ENCODE peak calls at places on chromosomes 12 and 14, in seven cellular contexts. One of them, this sample, is unnamed.

GRCh38 chr14:90140298-90140955 is 78.6 kb downstream of the KCNK13 start:
- DNase-seq in GM12892: no peak
- DNase-seq in K562: no peak
- DNase-seq in H1: no peak
- DNase-seq in HepG2: no peak
- DNase-seq in GM12878: no peak
- DNase-seq in GM12891: no peak
- DNase-seq in this sample: no peak

GRCh38 chr12:112190626-112191025 is 65.3 kb downstream of the TRAFD1 start:
- DNase-seq in GM12891: no peak
- DNase-seq in K562: no peak
- DNase-seq in GM12878: no peak
- DNase-seq in GM12892: no peak
- DNase-seq in H1: no peak
- DNase-seq in HepG2: no peak
- DNase-seq in this sample: no peak

GRCh38 chr12:26113194-26113654 is 11.6 kb downstream of the BHLHE41 start:
- DNase-seq in GM12878: no peak
- DNase-seq in K562: no peak
- DNase-seq in GM12892: no peak
- DNase-seq in H1: no peak
- DNase-seq in HepG2: no peak
- DNase-seq in GM12891: no peak
- DNase-seq in this sample: no peak

GRCh38 chr12:110344657-110345056 is 58.9 kb downstream of the ANAPC7 start:
- DNase-seq in H1: no peak
- DNase-seq in HepG2: no peak
- DNase-seq in GM12878: no peak
- DNase-seq in GM12892: no peak
- DNase-seq in GM12891: no peak
- DNase-seq in K562: no peak
- DNase-seq in this sample: no peak

GRCh38 chr14:56359245-56359644 is 220.4 kb upstream of the TMEM260 start:
- DNase-seq in H1: no peak
- DNase-seq in GM12878: no peak
- DNase-seq in K562: no peak
- DNase-seq in HepG2: no peak
- DNase-seq in GM12891: no peak
- DNase-seq in GM12892: no peak
- DNase-seq in this sample: no peak

GRCh38 chr12:91825999-91826398 is 319.6 kb downstream of the BTG1 start:
- DNase-seq in HepG2: no peak
- DNase-seq in H1: no peak
- DNase-seq in GM12878: no peak
- DNase-seq in K562: no peak
- DNase-seq in GM12891: no peak
- DNase-seq in GM12892: no peak
- DNase-seq in this sample: no peak

GRCh38 chr12:67794151-67794550 is 145.6 kb downstream of the DYRK2 start:
- DNase-seq in HepG2: no peak
- DNase-seq in GM12878: no peak
- DNase-seq in H1: no peak
- DNase-seq in GM12892: no peak
- DNase-seq in K562: no peak
- DNase-seq in GM12891: no peak
- DNase-seq in this sample: no peak

GRCh38 chr14:70791971-70792370 is 17.3 kb downstream of the MAP3K9 start:
- DNase-seq in H1: no peak
- DNase-seq in GM12878: no peak
- DNase-seq in K562: no peak
- DNase-seq in HepG2: no peak
- DNase-seq in GM12892: no peak
- DNase-seq in GM12891: no peak
- DNase-seq in this sample: no peak

GRCh38 chr12:89236237-89236636 is 116.1 kb downstream of the DUSP6 start:
- DNase-seq in GM12892: no peak
- DNase-seq in GM12891: no peak
- DNase-seq in HepG2: no peak
- DNase-seq in K562: no peak
- DNase-seq in H1: no peak
- DNase-seq in GM12878: no peak
- DNase-seq in this sample: no peak

GRCh38 chr12:89238593-89238992 is 113.7 kb downstream of the DUSP6 start:
- DNase-seq in GM12878: no peak
- DNase-seq in K562: no peak
- DNase-seq in H1: no peak
- DNase-seq in HepG2: no peak
- DNase-seq in GM12892: no peak
- DNase-seq in GM12891: no peak
- DNase-seq in this sample: no peak

GRCh38 chr12:89235189-89235993 is 116.9 kb downstream of the DUSP6 start:
- DNase-seq in H1: no peak
- DNase-seq in HepG2: no peak
- DNase-seq in GM12892: no peak
- DNase-seq in GM12878: no peak
- DNase-seq in K562: no peak
- DNase-seq in GM12891: no peak
- DNase-seq in this sample: no peak

GRCh38 chr12:89237763-89238162 is 114.5 kb downstream of the DUSP6 start:
- DNase-seq in GM12878: no peak
- DNase-seq in H1: no peak
- DNase-seq in GM12892: no peak
- DNase-seq in GM12891: no peak
- DNase-seq in K562: no peak
- DNase-seq in HepG2: no peak
- DNase-seq in this sample: no peak

GRCh38 chr12:89236748-89237428 is 115.4 kb downstream of the DUSP6 start:
- DNase-seq in GM12878: no peak
- DNase-seq in GM12891: no peak
- DNase-seq in GM12892: no peak
- DNase-seq in H1: no peak
- DNase-seq in HepG2: no peak
- DNase-seq in K562: no peak
- DNase-seq in this sample: no peak
- TF ChIP-seq POLR2AphosphoS5 in GM12878: no peak
- TF ChIP-seq POLR2AphosphoS5 in GM12891: no peak
- TF ChIP-seq POLR2AphosphoS5 in GM12892: no peak
- TF ChIP-seq POLR2AphosphoS5 in H1: no peak
- TF ChIP-seq POLR2AphosphoS5 in HepG2: no peak
- TF ChIP-seq POLR2AphosphoS5 in K562: no peak
- TF ChIP-seq POLR2AphosphoS5 in this sample: no peak

GRCh38 chr12:39505562-39505961 is 62.6 kb upstream of the KIF21A start:
- DNase-seq in GM12878: no peak
- DNase-seq in H1: no peak
- DNase-seq in HepG2: no peak
- DNase-seq in GM12892: no peak
- DNase-seq in GM12891: no peak
- DNase-seq in K562: no peak
- DNase-seq in this sample: no peak
- TF ChIP-seq TAF1 in GM12878: no peak
- TF ChIP-seq TAF1 in H1: no peak
- TF ChIP-seq TAF1 in HepG2: no peak
- TF ChIP-seq TAF1 in GM12892: no peak
- TF ChIP-seq TAF1 in GM12891: no peak
- TF ChIP-seq TAF1 in K562: no peak
- TF ChIP-seq TAF1 in this sample: no peak

GRCh38 chr14:57498035-57498434 is 4.4 kb upstream of the CCDC198 start:
- DNase-seq in K562: no peak
- DNase-seq in H1: no peak
- DNase-seq in GM12891: no peak
- DNase-seq in GM12878: no peak
- DNase-seq in HepG2: no peak
- DNase-seq in GM12892: no peak
- DNase-seq in this sample: no peak
- TF ChIP-seq POLR2AphosphoS5 in K562: no peak
- TF ChIP-seq POLR2AphosphoS5 in H1: no peak
- TF ChIP-seq POLR2AphosphoS5 in GM12891: no peak
- TF ChIP-seq POLR2AphosphoS5 in GM12878: no peak
- TF ChIP-seq POLR2AphosphoS5 in HepG2: no peak
- TF ChIP-seq POLR2AphosphoS5 in GM12892: no peak
- TF ChIP-seq POLR2AphosphoS5 in this sample: no peak

GRCh38 chr12:65999564-66000280 is 130.8 kb downstream of the LLPH start:
- DNase-seq in GM12892: no peak
- DNase-seq in GM12878: no peak
- DNase-seq in GM12891: no peak
- DNase-seq in H1: no peak
- DNase-seq in HepG2: no peak
- DNase-seq in K562: no peak
- DNase-seq in this sample: no peak
- TF ChIP-seq TAF1 in GM12892: no peak
- TF ChIP-seq TAF1 in GM12878: no peak
- TF ChIP-seq TAF1 in GM12891: no peak
- TF ChIP-seq TAF1 in H1: no peak
- TF ChIP-seq TAF1 in HepG2: no peak
- TF ChIP-seq TAF1 in K562: no peak
- TF ChIP-seq TAF1 in this sample: no peak

GRCh38 chr12:65602579-65603295 is 221.5 kb upstream of the HMGA2 start:
- DNase-seq in HepG2: peak
- DNase-seq in K562: peak
- DNase-seq in H1: peak
- DNase-seq in GM12892: peak
- DNase-seq in GM12878: no peak
- DNase-seq in GM12891: peak
- DNase-seq in this sample: peak
- TF ChIP-seq POLR2AphosphoS5 in HepG2: no peak
- TF ChIP-seq POLR2AphosphoS5 in K562: no peak
- TF ChIP-seq POLR2AphosphoS5 in H1: no peak
- TF ChIP-seq POLR2AphosphoS5 in GM12892: no peak
- TF ChIP-seq POLR2AphosphoS5 in GM12878: no peak
- TF ChIP-seq POLR2AphosphoS5 in GM12891: no peak
- TF ChIP-seq POLR2AphosphoS5 in this sample: no peak

GRCh38 chr12:108822458-108823205 is 34.8 kb downstream of the SSH1 start:
- DNase-seq in K562: no peak
- DNase-seq in HepG2: no peak
- DNase-seq in GM12878: no peak
- DNase-seq in GM12891: no peak
- DNase-seq in GM12892: no peak
- DNase-seq in H1: no peak
- DNase-seq in this sample: peak
- TF ChIP-seq TAF1 in K562: no peak
- TF ChIP-seq TAF1 in HepG2: no peak
- TF ChIP-seq TAF1 in GM12878: no peak
- TF ChIP-seq TAF1 in GM12891: no peak
- TF ChIP-seq TAF1 in GM12892: no peak
- TF ChIP-seq TAF1 in H1: no peak
- TF ChIP-seq TAF1 in this sample: no peak

GRCh38 chr12:116864371-116865160 is 16.7 kb downstream of the HRK start:
- DNase-seq in GM12878: no peak
- DNase-seq in HepG2: peak
- DNase-seq in GM12892: no peak
- DNase-seq in H1: no peak
- DNase-seq in GM12891: no peak
- DNase-seq in K562: no peak
- DNase-seq in this sample: no peak
- TF ChIP-seq POLR2AphosphoS5 in GM12878: no peak
- TF ChIP-seq POLR2AphosphoS5 in HepG2: no peak
- TF ChIP-seq POLR2AphosphoS5 in GM12892: no peak
- TF ChIP-seq POLR2AphosphoS5 in H1: no peak
- TF ChIP-seq POLR2AphosphoS5 in GM12891: no peak
- TF ChIP-seq POLR2AphosphoS5 in K562: no peak
- TF ChIP-seq POLR2AphosphoS5 in this sample: no peak

GRCh38 chr12:51924551-51925399 is 17.5 kb downstream of the ACVRL1 start:
- DNase-seq in GM12878: no peak
- DNase-seq in GM12892: no peak
- DNase-seq in H1: no peak
- DNase-seq in GM12891: no peak
- DNase-seq in K562: no peak
- DNase-seq in HepG2: no peak
- DNase-seq in this sample: no peak

GRCh38 chr12:51923506-51924365 is 16.4 kb downstream of the ACVRL1 start:
- DNase-seq in H1: no peak
- DNase-seq in K562: peak
- DNase-seq in GM12891: no peak
- DNase-seq in GM12892: no peak
- DNase-seq in HepG2: no peak
- DNase-seq in GM12878: no peak
- DNase-seq in this sample: peak

GRCh38 chr12:51921017-51921725 is 13.9 kb downstream of the ACVRL1 start:
- DNase-seq in K562: no peak
- DNase-seq in GM12891: no peak
- DNase-seq in GM12892: no peak
- DNase-seq in GM12878: no peak
- DNase-seq in HepG2: no peak
- DNase-seq in H1: no peak
- DNase-seq in this sample: peak

GRCh38 chr12:51922146-51922545 is 14.8 kb downstream of the ACVRL1 start:
- DNase-seq in GM12878: no peak
- DNase-seq in GM12891: no peak
- DNase-seq in HepG2: no peak
- DNase-seq in H1: no peak
- DNase-seq in K562: no peak
- DNase-seq in GM12892: no peak
- DNase-seq in this sample: no peak

GRCh38 chr12:51922762-51923505 is 15.6 kb downstream of the ACVRL1 start:
- DNase-seq in K562: no peak
- DNase-seq in H1: no peak
- DNase-seq in GM12891: no peak
- DNase-seq in GM12878: peak
- DNase-seq in GM12892: no peak
- DNase-seq in HepG2: no peak
- DNase-seq in this sample: no peak
- TF ChIP-seq TAF1 in K562: no peak
- TF ChIP-seq TAF1 in H1: no peak
- TF ChIP-seq TAF1 in GM12891: no peak
- TF ChIP-seq TAF1 in GM12878: no peak
- TF ChIP-seq TAF1 in GM12892: no peak
- TF ChIP-seq TAF1 in HepG2: no peak
- TF ChIP-seq TAF1 in this sample: no peak